ENCODE peak calls at places on chromosomes 13 and 19, in five cellular contexts. X, U, B, P and K are unnamed samples.
A peak's percentile ranks its signal among the peaks of the same experiment; 100 is the strongest.

GRCh38 chr19:39729594-39729993 is 8.2 kb downstream of the CLC start:
- DNase-seq in U (no peak), P (no peak), X (no peak), B (no peak), K (no peak)

GRCh38 chr19:1234670-1235380 is 3.0 kb downstream of the CBARP start:
- DNase-seq in B (no peak), P (no peak), U (no peak), X (no peak), K (no peak)

GRCh38 chr19:11435833-11436313 is 438 bp downstream of the PRKCSH start:
- DNase-seq in B (no peak), P (peak; percentile 20), X (peak; percentile 82), U (peak; percentile 31), K (no peak)

GRCh38 chr13:39960206-39960605 is 304.7 kb downstream of the COG6 start:
- DNase-seq in P (no peak), X (no peak), U (no peak), B (no peak), K (no peak)

GRCh38 chr19:11495885-11496284 is 9.8 kb downstream of the ZNF653 start:
- DNase-seq in U (no peak), B (no peak), P (no peak), X (no peak), K (no peak)

GRCh38 chr19:29457413-29457812 is 68.4 kb upstream of the VSTM2B start:
- DNase-seq in U (no peak), X (no peak), B (no peak), P (no peak), K (no peak)

GRCh38 chr19:29928831-29929230 is 13.2 kb upstream of the URI1 start:
- DNase-seq in P (no peak), U (no peak), B (no peak), X (no peak), K (no peak)

GRCh38 chr19:48418317-48419064 is 25.0 kb downstream of the GRIN2D start:
- DNase-seq in B (no peak), U (peak; percentile 69), P (peak; percentile 50), X (peak; percentile 67), K (no peak)

GRCh38 chr19:55258476-55258827 is 365 bp downstream of the PPP6R1 start:
- DNase-seq in B (no peak), U (no peak), P (no peak), X (peak; percentile 95), K (no peak)

GRCh38 chr19:57812201-57812600 is 2.5 kb downstream of the ZNF552 start:
- DNase-seq in U (no peak), B (no peak), P (no peak), X (no peak), K (no peak)

GRCh38 chr19:4449022-4449825 is 8.4 kb downstream of the UBXN6 start:
- DNase-seq in B (peak; percentile 92), P (peak; percentile 43), X (peak; percentile 60), U (no peak), K (no peak)

GRCh38 chr13:43230989-43231388 is 207.6 kb downstream of the DNAJC15 start:
- DNase-seq in U (no peak), X (no peak), P (no peak), B (no peak), K (no peak)

GRCh38 chr13:42478531-42479156 is 95.3 kb upstream of the TNFSF11 start:
- DNase-seq in U (no peak), X (peak; percentile 91), B (no peak), P (peak; percentile 53), K (no peak)

GRCh38 chr19:34493038-34493648 is 11.6 kb downstream of the WTIP start:
- DNase-seq in X (peak; percentile 71), B (no peak), U (no peak), P (no peak), K (no peak)

GRCh38 chr19:4361152-4362037 is 18.0 kb downstream of the MPND start:
- DNase-seq in X (peak; percentile 66), U (peak; percentile 27), B (peak; percentile 84), P (no peak), K (no peak)

GRCh38 chr13:24742294-24742693 is 21.7 kb upstream of the RNF17 start:
- DNase-seq in U (peak; percentile 2), B (peak; percentile 74), P (no peak), X (no peak), K (no peak)

GRCh38 chr19:42316223-42317211 is 3.4 kb downstream of the TMEM145 start:
- DNase-seq in B (no peak), U (no peak), P (peak; percentile 35), X (peak; percentile 91), K (no peak)

GRCh38 chr19:13996928-13997636 is 9.0 kb downstream of the RFX1 start:
- DNase-seq in P (no peak), B (no peak), X (peak; percentile 53), U (no peak), K (no peak)

GRCh38 chr13:110233181-110233641 is 73.7 kb downstream of the COL4A1 start:
- DNase-seq in P (peak; percentile 98), B (peak; percentile 93), U (peak; percentile 65), X (no peak), K (no peak)

GRCh38 chr13:112105884-112106283 is 38.9 kb downstream of the SOX1 start:
- DNase-seq in X (peak; percentile 73), P (no peak), U (no peak), B (no peak), K (no peak)

GRCh38 chr13:110600261-110600819 is 15.0 kb upstream of the NAXD start:
- DNase-seq in U (no peak), B (no peak), P (no peak), X (no peak), K (no peak)

GRCh38 chr19:16258440-16258903 is 60.8 kb downstream of the AP1M1 start:
- DNase-seq in P (no peak), B (peak; percentile 93), X (no peak), U (no peak), K (no peak)

GRCh38 chr13:96525715-96526114 is 435.8 kb downstream of the HS6ST3 start:
- DNase-seq in U (no peak), P (no peak), X (no peak), B (no peak), K (no peak)

DNA sequence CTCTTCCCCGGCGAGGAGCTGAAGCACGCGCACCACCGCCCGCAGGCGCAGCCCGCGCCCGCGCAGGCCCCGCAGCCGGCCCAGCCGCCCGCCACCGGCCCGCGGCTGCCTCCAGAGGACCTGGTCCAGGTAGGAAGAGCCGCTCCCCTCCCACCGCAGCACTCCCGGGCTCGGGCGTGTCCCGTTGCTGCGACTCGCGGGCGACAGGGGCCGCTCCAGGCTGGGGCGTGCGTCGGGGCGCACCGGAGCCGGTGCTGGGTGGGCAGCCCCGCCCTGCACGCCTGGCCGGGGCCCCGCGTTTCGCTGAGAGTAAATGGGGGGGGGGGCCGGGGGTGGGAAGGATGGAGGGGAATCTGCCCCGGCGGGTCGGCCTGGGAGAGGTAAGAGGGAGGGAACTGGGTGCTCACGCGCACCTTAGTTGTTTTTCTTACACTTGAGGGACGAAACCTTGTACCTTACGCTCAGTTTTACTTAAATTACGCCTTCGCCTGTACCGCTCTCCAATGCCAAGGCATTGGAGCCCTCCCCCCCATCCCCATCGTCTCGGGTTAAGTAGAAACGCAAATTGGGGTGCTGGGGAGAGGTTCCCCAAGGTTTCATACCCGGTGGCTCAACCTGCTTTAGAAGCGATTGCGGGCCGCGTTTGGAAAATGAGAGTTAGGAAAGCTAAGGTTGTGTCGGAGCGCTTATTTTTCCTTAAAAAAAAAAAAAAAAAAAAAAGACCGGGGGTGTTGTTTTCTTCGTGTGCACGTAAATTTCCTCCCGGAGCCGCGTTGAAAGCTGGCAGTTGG is 850 bp downstream of the KLF5 start:
- DNase-seq in B (peak; percentile 90), P (no peak), X (peak; percentile 56), U (peak; percentile 36), K (no peak)
- TF ChIP-seq CTCF in B (no peak), P (no peak), X (no peak), U (no peak), K (no peak)

DNA sequence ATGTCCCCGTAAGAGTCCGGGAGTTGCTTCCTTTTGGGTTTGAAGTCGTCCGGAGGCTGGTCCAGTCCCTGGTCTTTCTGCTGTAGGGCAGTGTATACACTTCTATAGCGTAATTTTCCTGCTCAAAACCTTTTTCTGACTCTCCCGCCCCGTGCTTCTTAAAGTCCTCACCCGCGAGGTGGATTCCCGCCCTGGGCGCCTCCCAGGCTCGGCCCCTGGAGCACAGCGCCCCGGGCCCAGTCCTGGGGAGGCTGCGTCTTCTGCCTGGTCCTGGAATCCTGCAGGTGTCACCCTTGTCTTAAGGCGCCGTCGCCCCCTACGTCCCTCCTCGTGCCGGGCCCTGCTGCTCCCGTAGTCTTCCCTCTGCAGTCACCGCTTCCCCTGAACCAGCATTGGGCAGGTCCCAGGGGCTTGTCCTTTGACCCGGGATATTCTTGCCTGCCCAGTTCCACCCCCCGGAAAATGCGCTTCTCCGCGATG is 34.4 kb upstream of the ZNF808 start:
- DNase-seq in X (peak; percentile 76), U (no peak), B (peak; percentile 50), P (no peak), K (no peak)
- TF ChIP-seq CTCF in X (no peak), U (no peak), B (no peak), P (no peak), K (no peak)

DNA sequence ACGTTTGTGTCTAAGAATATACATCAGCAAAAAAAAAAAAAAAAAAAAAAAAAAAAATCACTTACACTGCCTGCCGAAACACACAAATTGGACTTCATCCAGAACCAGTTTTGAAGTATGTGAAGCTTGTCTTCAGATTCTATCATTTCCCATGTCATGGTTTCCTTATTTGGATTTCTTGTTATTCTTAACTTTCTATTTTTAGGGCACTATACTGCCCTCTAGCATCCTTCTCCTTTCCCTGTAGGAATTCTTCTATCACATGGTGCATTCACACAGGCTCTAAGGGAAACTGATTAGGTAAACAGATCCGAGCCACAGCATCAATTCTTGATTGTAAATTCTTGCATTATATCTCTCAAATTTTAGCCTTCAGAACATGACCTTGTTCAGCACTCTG is 1507.5 kb downstream of the OLFM4 start:
- DNase-seq in B (no peak), U (no peak), P (no peak), X (no peak), K (no peak)
- TF ChIP-seq CTCF in B (no peak), U (no peak), P (no peak), X (no peak), K (peak; percentile 45)

DNA sequence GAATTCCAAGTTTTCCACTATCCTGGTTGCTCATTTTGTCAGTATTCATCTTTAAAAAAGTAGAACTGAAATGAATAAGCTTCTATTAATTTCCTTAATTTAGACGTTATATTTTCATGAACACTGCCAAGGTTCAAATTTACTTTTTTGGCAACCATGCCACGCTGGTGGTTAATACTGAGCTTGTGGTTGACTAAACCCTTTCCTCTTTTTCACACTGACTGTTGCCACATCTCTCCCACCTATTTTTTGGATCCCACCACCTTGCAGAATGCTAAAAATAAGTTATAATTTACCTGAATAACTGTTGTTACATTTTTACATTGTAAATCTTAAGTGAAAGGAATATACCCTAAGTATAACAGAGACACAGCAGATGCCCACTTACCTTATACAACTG is 45.0 kb downstream of the FLT3 start:
- DNase-seq in B (no peak), P (no peak), X (no peak), U (no peak), K (no peak)
- TF ChIP-seq CTCF in B (no peak), P (no peak), X (no peak), U (no peak), K (no peak)